ENCODE peak calls at places on chromosome 20, in seven cellular contexts. C is IMR-90, X is heart left ventricle, E is Peyer's patch, Y is esophagus muscularis mucosa, T is ovary, D is A549. A is an unnamed sample.

GRCh38 chr20:54499111-54499510 is 23.7 kb downstream of the DOK5 start:
- DNase-seq in X (no peak), T (no peak), E (no peak), Y (no peak), D (no peak), C (no peak), A (no peak)

GRCh38 chr20:25226433-25227316 is 21.2 kb upstream of the PYGB start:
- DNase-seq in C (no peak), D (no peak), T (no peak), X (peak), Y (no peak), E (no peak), A (peak)

GRCh38 chr20:4829494-4830211 is 107.9 kb downstream of the PRND start:
- DNase-seq in E (no peak), T (no peak), X (no peak), C (no peak), Y (no peak), D (no peak), A (peak)

GRCh38 chr20:56322661-56323060 is 36.1 kb upstream of the FAM210B start:
- DNase-seq in C (no peak), X (no peak), D (no peak), T (no peak), E (no peak), Y (no peak), A (no peak)

GRCh38 chr20:53608456-53609413 is 15.1 kb upstream of the ZNF217 start:
- DNase-seq in E (peak), X (peak), C (no peak), T (peak), D (no peak), Y (no peak), A (no peak)

GRCh38 chr20:6140947-6141346 is 18.1 kb upstream of the FERMT1 start:
- DNase-seq in T (no peak), Y (no peak), D (no peak), X (no peak), C (no peak), E (no peak), A (no peak)

GRCh38 chr20:37384683-37385174 is 38.8 kb downstream of the SRC start:
- DNase-seq in D (peak), X (peak), Y (no peak), T (peak), C (peak), E (peak), A (peak)

GRCh38 chr20:50294164-50295088 is 103.8 kb downstream of the CEBPB start:
- DNase-seq in X (no peak), E (no peak), C (no peak), D (no peak), Y (no peak), T (no peak), A (no peak)

GRCh38 chr20:22407237-22408193 is 176.9 kb downstream of the FOXA2 start:
- DNase-seq in T (no peak), E (no peak), X (no peak), C (no peak), Y (no peak), D (no peak), A (no peak)

GRCh38 chr20:23257106-23257761 is 93.4 kb upstream of the NXT1 start:
- DNase-seq in Y (peak), T (no peak), C (peak), E (no peak), D (no peak), X (no peak), A (no peak)

GRCh38 chr20:49290608-49291191 is 12.8 kb upstream of the ZNFX1 start:
- DNase-seq in T (no peak), Y (no peak), C (no peak), E (no peak), X (no peak), D (no peak), A (no peak)

GRCh38 chr20:40494238-40494637 is 194.8 kb downstream of the MAFB start:
- DNase-seq in Y (no peak), E (peak), X (peak), T (no peak), D (no peak), C (no peak), A (no peak)

GRCh38 chr20:62219992-62220665 is at the start of gene HRH3:
- DNase-seq in E (no peak), D (no peak), T (peak), X (peak), Y (no peak), C (no peak), A (no peak)

GRCh38 chr20:24952376-24953203 is 3.5 kb downstream of the CST7 start:
- DNase-seq in C (no peak), X (no peak), T (no peak), E (peak), Y (no peak), D (no peak), A (no peak)

GRCh38 chr20:542777-543368 is 717 bp downstream of the CSNK2A1 start:
- DNase-seq in D (peak), X (peak), T (peak), Y (no peak), C (no peak), E (peak), A (peak)

GRCh38 chr20:31718952-31719643 is 3.6 kb downstream of the BCL2L1 start:
- DNase-seq in D (no peak), E (no peak), X (no peak), Y (no peak), T (peak), C (no peak), A (no peak)

GRCh38 chr20:22523499-22524392 is 60.6 kb downstream of the FOXA2 start:
- DNase-seq in T (no peak), Y (peak), D (no peak), E (peak), C (no peak), X (no peak), A (no peak)

GRCh38 chr20:47258745-47259695 is 97.5 kb downstream of the ZMYND8 start:
- DNase-seq in Y (no peak), D (no peak), C (peak), X (peak), E (peak), T (no peak), A (no peak)

GRCh38 chr20:47233333-47234188 is 122.9 kb downstream of the ZMYND8 start:
- DNase-seq in Y (no peak), E (no peak), C (peak), X (no peak), T (no peak), D (no peak), A (no peak)

GRCh38 chr20:12838261-12838866 is 170.4 kb upstream of the SPTLC3 start:
- DNase-seq in C (no peak), E (no peak), Y (no peak), T (no peak), D (no peak), X (no peak), A (no peak)

GRCh38 chr20:38149880-38150594 is 15.0 kb downstream of the TGM2 start:
- DNase-seq in C (no peak), X (no peak), E (no peak), Y (no peak), D (no peak), T (no peak), A (no peak)

GRCh38 chr20:63576311-63576710 is 2.3 kb upstream of the HELZ2 start:
- DNase-seq in Y (no peak), D (no peak), E (no peak), T (no peak), X (no peak), C (no peak), A (no peak)

GRCh38 chr20:316316-317068 is 8.9 kb upstream of the SOX12 start:
- DNase-seq in D (no peak), X (no peak), E (no peak), Y (no peak), C (peak), T (no peak), A (no peak)

GRCh38 chr20:17518339-17519052 is 12.7 kb downstream of the BFSP1 start:
- DNase-seq in C (no peak), X (no peak), E (no peak), D (no peak), T (peak), Y (no peak), A (no peak)

GRCh38 chr20:10636326-10636818 is 37.4 kb downstream of the JAG1 start:
- DNase-seq in D (no peak), E (no peak), Y (no peak), T (no peak), X (no peak), C (peak), A (no peak)

DNA sequence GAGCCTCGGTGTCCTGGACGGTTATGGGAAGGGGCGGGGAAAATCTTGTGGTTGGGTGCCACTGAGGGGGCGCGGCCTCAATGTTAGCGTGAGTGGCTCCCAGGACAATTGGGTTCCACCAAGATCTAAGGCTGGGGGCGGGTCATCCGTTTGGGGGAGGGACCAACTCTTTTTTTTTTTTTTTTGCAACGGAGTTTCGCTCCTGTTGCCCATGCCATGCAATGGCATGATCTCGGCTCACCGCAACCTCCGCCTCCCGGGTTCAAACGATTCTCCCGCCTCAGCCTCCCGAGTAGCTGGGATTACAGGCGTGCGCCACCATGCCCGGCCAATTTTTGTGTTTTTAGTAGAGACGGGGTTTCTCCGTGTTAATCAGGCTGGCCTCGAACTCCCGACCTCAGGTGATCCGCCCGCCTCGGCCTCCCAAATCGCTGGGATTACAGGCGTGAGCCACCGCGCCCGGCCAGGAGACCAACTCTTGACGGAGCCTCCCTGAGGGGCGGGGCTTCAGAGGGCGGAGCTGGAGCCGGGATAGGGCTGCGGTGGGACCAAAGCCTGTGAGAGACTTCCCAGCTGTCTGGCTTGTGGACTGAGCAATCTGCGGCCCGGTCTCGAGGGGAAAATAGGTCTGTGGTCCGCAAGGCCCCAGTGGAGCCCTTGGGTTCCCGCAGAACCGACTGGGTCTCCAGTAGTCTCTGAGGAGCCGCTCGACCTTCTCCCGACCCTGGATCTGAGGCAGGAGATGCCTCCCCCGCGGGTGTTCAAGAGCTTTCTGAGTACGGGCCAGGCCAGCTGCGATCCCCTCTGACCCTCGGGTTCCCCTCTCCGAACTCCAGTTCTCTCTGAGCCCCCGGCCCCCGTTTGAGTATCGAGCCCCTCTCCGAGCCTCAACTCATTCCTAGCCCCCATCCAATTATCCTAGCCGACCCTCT is 1.1 kb downstream of the SPAG4 start:
- DNase-seq in C (peak), E (peak), Y (no peak), X (peak), T (peak), D (peak), A (peak)
- TF ChIP-seq POLR2A in C (peak), E (no peak), Y (peak), X (peak), T (peak), D (peak), A (peak)

DNA sequence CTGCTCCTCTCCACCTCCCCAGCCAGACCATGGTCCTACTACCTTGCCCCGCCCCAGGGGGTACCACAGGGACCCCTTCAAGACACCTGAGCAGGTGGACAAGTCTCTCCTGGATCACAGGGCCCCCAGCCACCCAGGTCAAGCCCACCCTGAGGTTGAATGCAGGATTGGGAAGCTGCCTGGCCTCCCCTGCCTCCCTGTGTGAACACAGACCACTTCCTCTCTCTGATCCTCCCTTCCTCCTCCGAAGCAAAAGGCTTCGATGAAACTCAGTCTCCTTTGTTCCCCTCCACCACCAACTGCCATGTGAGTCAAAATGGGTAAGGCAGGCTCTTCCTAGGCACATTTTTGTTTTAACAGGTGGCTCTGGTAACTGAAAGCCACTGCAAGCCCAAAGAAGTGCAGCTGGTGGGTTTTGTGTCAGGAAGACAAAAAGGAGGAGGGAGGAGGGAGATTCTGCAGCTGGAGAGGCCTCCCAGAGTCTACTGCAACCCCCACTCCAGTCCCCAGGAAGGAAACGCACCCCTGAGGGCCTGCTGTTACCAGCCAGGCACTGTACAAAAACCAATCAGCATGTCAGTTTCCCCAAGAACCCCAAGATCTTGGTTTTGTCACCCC is 5.4 kb downstream of the ADA start:
- DNase-seq in C (peak), E (peak), Y (no peak), T (no peak), X (no peak), D (no peak), A (no peak)
- H3K27ac ChIP-seq in C (no peak), E (peak), Y (peak), T (no peak), X (no peak), D (peak), A (no peak)

DNA sequence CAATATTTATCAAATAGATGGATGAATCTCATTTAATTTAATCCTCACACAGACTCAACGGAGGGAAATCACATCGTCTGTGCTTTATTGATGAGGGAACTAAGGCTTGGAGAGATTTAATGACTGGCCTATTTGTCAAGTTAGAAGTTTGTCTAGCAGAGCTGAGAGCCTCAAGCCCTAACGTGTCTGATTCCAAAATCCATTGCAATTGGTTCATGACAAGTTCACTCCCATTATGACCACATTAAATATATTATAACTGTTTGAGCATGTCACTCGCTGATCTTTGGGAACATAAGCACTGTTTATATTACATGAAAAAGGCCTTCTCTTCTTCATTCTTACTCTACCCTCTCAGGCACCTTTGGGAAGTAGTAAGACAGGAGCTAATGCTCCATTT is 89.4 kb upstream of the SIRPA start:
- DNase-seq in T (no peak), D (no peak), E (no peak), X (no peak), C (no peak), Y (no peak), A (no peak)
- TF ChIP-seq CTCF in T (no peak), D (no peak), E (no peak), X (no peak), C (no peak), Y (no peak), A (no peak)

DNA sequence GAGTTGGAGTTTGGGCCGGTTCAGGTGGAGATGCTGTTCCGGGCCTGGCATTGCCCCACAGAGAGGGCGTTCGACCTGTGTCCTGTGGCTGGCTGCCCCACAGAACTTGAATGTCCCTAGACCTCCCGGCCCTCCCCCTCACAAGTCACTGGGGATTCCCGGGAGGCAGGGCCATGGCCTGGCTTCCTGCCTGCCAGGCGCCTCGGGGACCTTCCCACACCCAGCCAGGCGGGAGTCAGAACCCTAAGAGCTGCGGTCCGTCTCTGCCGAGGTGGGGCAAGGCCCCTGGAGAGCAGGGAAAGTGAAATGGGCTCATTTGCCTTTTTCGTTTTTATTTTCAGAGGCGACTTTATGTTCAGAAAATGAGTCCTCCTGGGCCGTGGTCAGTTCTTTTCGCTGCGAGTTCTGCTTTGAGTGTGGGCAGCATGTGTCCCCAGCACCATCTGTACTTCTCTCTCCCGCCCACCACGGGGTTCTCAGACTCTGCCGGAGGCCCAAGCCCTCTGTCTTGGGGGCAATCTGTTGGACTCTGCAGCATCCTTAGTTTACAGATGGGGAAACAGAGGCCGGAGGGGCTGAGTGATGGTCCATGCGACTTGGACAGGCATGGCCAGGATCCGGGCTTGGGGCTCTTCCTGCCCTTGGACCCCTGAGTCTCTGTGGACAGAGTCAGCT is 8.5 kb downstream of the RBM38 start:
- DNase-seq in E (no peak), Y (no peak), X (peak), C (peak), D (no peak), T (peak), A (no peak)
- TF ChIP-seq POLR2A in E (no peak), Y (no peak), X (no peak), C (no peak), D (no peak), T (no peak), A (no peak)

GRCh38 chr20:3753501-3754257 is 13.9 kb downstream of the ADISSP start:
- DNase-seq in Y (no peak), C (no peak), D (no peak), T (no peak), E (no peak), X (no peak), A (no peak)
- H3K27ac ChIP-seq in Y (peak), C (no peak), D (no peak), T (no peak), E (no peak), X (peak), A (no peak)

GRCh38 chr20:33319986-33320385 is 37.0 kb downstream of the BPIFB1 start:
- DNase-seq in D (no peak), Y (no peak), C (no peak), X (no peak), E (no peak), T (no peak), A (no peak)

GRCh38 chr20:33316343-33316742 is 33.3 kb downstream of the BPIFB1 start:
- DNase-seq in Y (no peak), C (no peak), E (no peak), X (no peak), D (no peak), T (no peak), A (no peak)

GRCh38 chr20:33316958-33317357 is 33.9 kb downstream of the BPIFB1 start:
- DNase-seq in C (no peak), Y (no peak), E (no peak), D (no peak), T (no peak), X (no peak), A (no peak)

GRCh38 chr20:33317424-33318095 is 34.5 kb downstream of the BPIFB1 start:
- DNase-seq in T (no peak), Y (no peak), E (no peak), X (no peak), D (no peak), C (no peak), A (no peak)

DNA sequence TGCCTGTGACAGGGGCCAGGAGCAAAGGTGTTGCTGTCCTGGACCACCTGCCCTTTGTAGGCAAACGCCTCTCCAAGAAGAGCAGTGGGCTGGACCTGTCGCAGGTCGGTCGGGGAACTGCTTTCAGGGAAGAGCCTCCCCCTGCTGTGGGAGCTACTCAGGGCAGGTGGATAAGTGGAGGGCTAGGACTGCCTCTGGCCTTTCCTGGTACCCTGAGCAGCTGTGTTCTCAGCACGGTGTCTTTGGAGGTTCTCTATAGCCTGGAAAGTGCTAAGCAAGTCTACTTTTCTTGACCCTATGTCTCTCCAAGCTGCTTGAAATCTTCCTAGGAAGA is 35.0 kb downstream of the BPIFB1 start:
- DNase-seq in E (no peak), Y (no peak), D (no peak), T (no peak), X (no peak), C (no peak), A (no peak)
- TF ChIP-seq CTCF in E (no peak), Y (no peak), D (no peak), T (no peak), X (no peak), C (no peak), A (no peak)